ENCODE peak calls at places on chromosomes 4 and X, in seven cellular contexts. Z is endothelial cell, G is fibroblast of lung, N is psoas muscle, B is nephron progenitor cell, K is tibial artery, Y is KBM-7. M is an unnamed sample.

GRCh38 chr4:163680390-163681098 is 186.1 kb downstream of the TMA16 start:
- DNase-seq in Y (no peak), G (no peak), K (no peak), Z (no peak), N (no peak), B (no peak), M (no peak)

GRCh38 chrX:21944136-21944615 is 3.7 kb downstream of the SMS start:
- DNase-seq in K (no peak), Y (no peak), Z (no peak), G (no peak), B (no peak), N (no peak), M (no peak)

GRCh38 chr4:28842271-28842670 is 1877.9 kb upstream of the PCDH7 start:
- DNase-seq in N (no peak), G (no peak), Y (no peak), Z (no peak), K (no peak), B (no peak), M (no peak)

GRCh38 chr4:140935259-140935658 is 179.1 kb upstream of the TBC1D9 start:
- DNase-seq in Z (no peak), N (no peak), G (peak; percentile 68), Y (no peak), K (peak; percentile 43), B (no peak), M (no peak)

GRCh38 chr4:110854021-110854678 is 231.3 kb upstream of the PITX2 start:
- DNase-seq in Y (no peak), N (no peak), K (no peak), G (peak; percentile 93), B (no peak), Z (no peak), M (peak; percentile 94)

GRCh38 chr4:84985952-84986351 is 19.5 kb upstream of the WDFY3 start:
- DNase-seq in Z (no peak), K (no peak), B (no peak), Y (no peak), G (peak; percentile 77), N (no peak), M (peak; percentile 55)

GRCh38 chr4:15162465-15163283 is 160.4 kb downstream of the CPEB2 start:
- DNase-seq in G (no peak), B (no peak), N (no peak), Z (no peak), Y (peak; percentile 15), K (no peak), M (no peak)

GRCh38 chr4:140740422-140740821 is 15.8 kb downstream of the TBC1D9 start:
- DNase-seq in N (no peak), Z (no peak), G (no peak), B (no peak), Y (no peak), K (no peak), M (no peak)

GRCh38 chr4:11799182-11799581 is 370.5 kb upstream of the HS3ST1 start:
- DNase-seq in Y (no peak), N (no peak), K (no peak), Z (no peak), G (no peak), B (no peak), M (no peak)

GRCh38 chrX:107677501-107677901 is 49.2 kb downstream of the PRPS1 start:
- DNase-seq in K (no peak), N (no peak), G (peak; percentile 47), Z (no peak), B (no peak), Y (no peak), M (no peak)

GRCh38 chrX:48736878-48737212 is 24.7 kb upstream of the GLOD5 start:
- DNase-seq in N (no peak), B (no peak), K (no peak), Y (no peak), G (no peak), Z (no peak), M (no peak)

GRCh38 chr4:122776916-122777315 is 44.4 kb downstream of the BBS12 start:
- DNase-seq in B (no peak), N (no peak), Z (no peak), Y (no peak), K (no peak), G (no peak), M (no peak)

GRCh38 chr4:88533937-88534750 is 10.6 kb upstream of the PYURF start:
- DNase-seq in G (peak; percentile 94), N (no peak), B (no peak), Y (no peak), K (no peak), Z (no peak), M (peak; percentile 69)

GRCh38 chrX:38110231-38110630 is 103.9 kb downstream of the SYTL5 start:
- DNase-seq in B (no peak), Z (no peak), G (peak; percentile 53), K (no peak), N (no peak), Y (no peak), M (no peak)

GRCh38 chr4:123444298-123444731 is 47.7 kb downstream of the SPRY1 start:
- DNase-seq in Z (peak; percentile 67), B (peak; percentile 58), G (peak; percentile 58), K (no peak), N (no peak), Y (peak; percentile 93), M (peak; percentile 17)

GRCh38 chrX:72123471-72124185 is 8.1 kb downstream of the RTL5 start:
- DNase-seq in B (peak; percentile 69), G (peak; percentile 47), Y (peak; percentile 65), K (peak; percentile 75), Z (peak; percentile 57), N (peak; percentile 43), M (no peak)

GRCh38 chr4:5361968-5362367 is 310.7 kb downstream of the STK32B start:
- DNase-seq in K (no peak), Z (peak; percentile 15), N (no peak), B (peak; percentile 58), G (no peak), Y (peak; percentile 24), M (no peak)

GRCh38 chr4:22070256-22070655 is 121.7 kb upstream of the KCNIP4 start:
- DNase-seq in Z (no peak), K (no peak), Y (no peak), G (no peak), N (no peak), B (no peak), M (no peak)

GRCh38 chr4:26860922-26861433 is 337 bp downstream of the STIM2 start:
- DNase-seq in B (peak; percentile 74), N (peak; percentile 67), Y (peak; percentile 64), K (peak; percentile 30), G (peak; percentile 55), Z (peak; percentile 59), M (no peak)

GRCh38 chr4:112926826-112927225 is 122.6 kb upstream of the ANK2 start:
- DNase-seq in G (no peak), B (no peak), Z (no peak), Y (no peak), K (no peak), N (no peak), M (no peak)

GRCh38 chr4:73698217-73698616 is 42.2 kb upstream of the CXCL8 start:
- DNase-seq in K (no peak), Z (no peak), Y (peak; percentile 49), G (peak; percentile 83), B (no peak), N (no peak), M (peak; percentile 74)

GRCh38 chrX:129777218-129777768 is 2.5 kb upstream of the SASH3 start:
- DNase-seq in Y (peak; percentile 95), N (peak; percentile 47), B (no peak), G (no peak), Z (no peak), K (peak; percentile 32), M (no peak)

GRCh38 chr4:174170906-174171305 is 112.6 kb downstream of the FBXO8 start:
- DNase-seq in Z (no peak), K (no peak), B (no peak), Y (no peak), N (no peak), G (no peak), M (no peak)

GRCh38 chrX:30533261-30533660 is 44.3 kb downstream of the TASL start:
- DNase-seq in Y (no peak), B (no peak), Z (no peak), K (no peak), N (no peak), G (no peak), M (peak; percentile 53)

GRCh38 chr4:8050555-8051206 is 107.9 kb downstream of the ABLIM2 start:
- DNase-seq in Y (no peak), B (peak; percentile 49), Z (no peak), N (peak; percentile 81), G (peak; percentile 42), K (peak; percentile 43), M (peak; percentile 5)

GRCh38 chrX:112636288-112636687 is 43.5 kb downstream of the LHFPL1 start:
- DNase-seq in N (no peak), G (peak; percentile 59), B (no peak), K (no peak), Z (no peak), Y (no peak), M (peak; percentile 15)